ENCODE peak calls at places on chromosomes 1 and 21, in ten cellular contexts. D is fibroblast of lung; W is heart left ventricle; E is adrenal gland; Z is tibial nerve; B is CD8-positive, alpha-beta memory T cell; X is psoas muscle; K is right cardiac atrium; J is heart right ventricle; N is testis. T is an unnamed sample.
A peak's percentile ranks its signal among the peaks of the same experiment; 100 is the strongest.

GRCh38 chr1:109804660-109805059 is 40.9 kb upstream of the EPS8L3 start:
- DNase-seq in Z (no peak), W (no peak), E (no peak), J (no peak), X (peak; percentile 4), N (no peak), K (no peak), B (no peak), D (no peak), T (no peak)

GRCh38 chr1:32020338-32020737 is 6.7 kb downstream of the KHDRBS1 start:
- DNase-seq in E (no peak), N (no peak), B (no peak), J (no peak), K (no peak), D (peak; percentile 24), Z (no peak), W (no peak), X (no peak), T (no peak)

GRCh38 chr21:29893687-29894086 is 46.1 kb downstream of the GRIK1 start:
- DNase-seq in N (no peak), D (no peak), B (no peak), E (no peak), X (no peak), J (no peak), W (no peak), K (no peak), Z (no peak), T (no peak)

GRCh38 chr21:29379517-29380054 is 80.9 kb downstream of the BACH1 start:
- DNase-seq in Z (no peak), E (no peak), B (no peak), K (no peak), X (no peak), N (no peak), W (no peak), J (no peak), D (no peak), T (no peak)

GRCh38 chr21:29904359-29905282 is 35.2 kb downstream of the GRIK1 start:
- DNase-seq in D (peak; percentile 89), X (no peak), E (no peak), B (no peak), W (no peak), J (no peak), Z (no peak), K (no peak), N (no peak), T (no peak)

GRCh38 chr1:31790641-31791091 is 25.2 kb downstream of the SPOCD1 start:
- DNase-seq in N (no peak), B (no peak), J (no peak), D (no peak), X (peak; percentile 42), W (no peak), K (no peak), Z (no peak), E (no peak), T (no peak)

GRCh38 chr1:11930571-11931445 is 3.7 kb upstream of the PLOD1 start:
- DNase-seq in J (no peak), K (no peak), W (peak; percentile 65), N (no peak), B (no peak), X (no peak), Z (no peak), E (no peak), D (peak; percentile 63), T (no peak)

GRCh38 chr1:154517661-154518060 is 15.4 kb upstream of the SHE start:
- DNase-seq in N (no peak), J (no peak), D (no peak), W (no peak), K (no peak), X (no peak), E (no peak), B (no peak), Z (no peak), T (no peak)

GRCh38 chr1:230263573-230264195 is 162.4 kb downstream of the PGBD5 start:
- DNase-seq in X (no peak), E (peak; percentile 13), K (no peak), D (no peak), B (no peak), J (no peak), N (no peak), Z (no peak), W (no peak), T (no peak)

GRCh38 chr1:39508857-39509305 is 17.4 kb downstream of the BMP8A start:
- DNase-seq in Z (no peak), E (no peak), N (no peak), D (peak; percentile 56), W (no peak), X (no peak), K (no peak), J (no peak), B (no peak), T (no peak)

GRCh38 chr1:169858467-169858866 is 35.2 kb downstream of the SCYL3 start:
- DNase-seq in D (peak; percentile 45), E (no peak), W (no peak), N (no peak), X (no peak), B (no peak), J (no peak), Z (no peak), K (no peak), T (peak; percentile 80)

DNA sequence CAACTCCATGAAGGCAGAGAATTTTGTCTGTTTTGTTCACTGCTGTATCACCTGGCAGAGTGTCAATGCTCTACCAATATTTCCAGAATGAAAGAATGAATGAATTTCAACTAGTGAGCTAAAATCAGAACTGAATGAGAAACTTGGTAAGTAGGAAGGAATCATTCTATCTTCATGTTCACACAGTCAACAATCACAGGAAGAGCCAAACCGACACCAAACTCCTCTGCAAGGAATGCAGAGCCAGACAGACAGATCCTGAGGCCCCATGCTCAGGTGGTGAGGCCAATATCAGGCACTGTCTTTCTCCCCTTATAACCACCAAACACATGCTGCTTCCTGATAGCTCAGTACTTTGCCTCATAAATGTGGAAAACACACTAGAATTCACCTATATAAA is 139.1 kb downstream of the SLC45A1 start:
- DNase-seq in K (no peak), W (no peak), E (no peak), J (no peak), X (no peak), B (no peak), Z (no peak), D (no peak), N (no peak), T (no peak)
- H3K4me1 ChIP-seq in K (peaks cover 13% of the 10 kb centered on the region), W (peaks cover 50% of the 10 kb centered on the region), E (peaks cover 19% of the 10 kb centered on the region), J (peaks cover 59% of the 10 kb centered on the region), X (peaks cover 36% of the 10 kb centered on the region), B (peaks cover 19% of the 10 kb centered on the region), Z (no peaks in the 10 kb centered on the region), D (peaks cover 19% of the 10 kb centered on the region), N (peaks cover 25% of the 10 kb centered on the region), T (peaks cover 32% of the 10 kb centered on the region)

GRCh38 chr1:54375331-54376084 is 30.7 kb downstream of the SSBP3 start:
- DNase-seq in D (no peak), J (peak; percentile 43), X (no peak), N (no peak), K (no peak), E (no peak), W (peak; percentile 34), B (no peak), Z (no peak), T (no peak)

GRCh38 chr1:54374766-54375165 is 31.4 kb downstream of the SSBP3 start:
- DNase-seq in X (no peak), E (no peak), K (no peak), D (no peak), N (no peak), W (no peak), Z (no peak), B (no peak), J (no peak), T (no peak)

GRCh38 chr1:54371936-54372385 is 34.2 kb downstream of the SSBP3 start:
- DNase-seq in Z (no peak), D (no peak), J (no peak), K (no peak), N (no peak), W (no peak), X (no peak), E (no peak), B (no peak), T (no peak)

GRCh38 chr1:54371038-54371935 is 34.9 kb downstream of the SSBP3 start:
- DNase-seq in Z (no peak), X (no peak), E (peak; percentile 66), J (no peak), K (no peak), D (no peak), N (no peak), W (no peak), B (no peak), T (no peak)

GRCh38 chr1:54372978-54373377 is 33.2 kb downstream of the SSBP3 start:
- DNase-seq in N (no peak), J (no peak), B (peak; percentile 47), K (no peak), X (no peak), D (no peak), Z (no peak), W (no peak), E (no peak), T (no peak)
- H3K27ac ChIP-seq in N (no peak overlapping the region), J (no peak overlapping the region), B (no peak overlapping the region), K (no peak overlapping the region), X (no peak overlapping the region), D (no peak overlapping the region), Z (no peak overlapping the region), W (no peak overlapping the region), E (no peak overlapping the region), T (no peak overlapping the region)

DNA sequence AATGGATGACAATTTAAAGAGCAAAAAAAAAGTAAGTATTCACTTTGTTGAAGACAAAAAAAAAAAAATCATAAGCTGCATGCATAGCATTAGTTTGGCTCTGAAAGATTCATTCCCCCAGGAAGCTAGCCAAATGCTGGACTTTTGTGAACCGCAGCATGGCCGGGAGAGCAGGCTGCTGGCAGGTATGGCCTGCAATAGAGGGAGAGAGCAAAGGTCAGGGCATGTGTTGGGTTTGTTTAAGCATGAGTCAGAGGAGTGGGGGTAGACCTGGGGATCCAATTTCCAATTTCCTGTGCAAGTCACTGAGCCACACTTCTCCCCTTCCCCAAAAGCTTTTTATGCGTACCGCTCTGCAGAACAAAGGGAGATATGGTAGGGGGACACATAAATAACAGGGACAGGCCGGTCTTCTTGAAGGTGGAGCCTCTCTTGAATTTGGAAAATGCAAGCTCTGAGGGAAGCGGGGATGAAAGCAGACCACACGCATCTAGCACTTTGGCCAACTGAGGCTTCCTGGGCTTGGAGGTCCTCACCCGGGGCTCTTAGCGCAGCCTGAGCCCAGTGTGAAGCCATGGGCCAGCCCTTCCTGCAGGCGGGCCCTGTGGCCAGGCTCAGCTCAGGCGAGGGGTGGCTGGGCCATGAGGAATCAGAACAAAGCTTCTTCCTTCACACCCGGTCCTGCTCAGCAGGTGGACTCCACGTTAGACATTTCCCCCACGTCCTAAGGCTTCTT is 171.1 kb downstream of the TOMM20 start:
- DNase-seq in K (no peak), D (peak; percentile 98), W (no peak), E (no peak), N (peak; percentile 12), X (no peak), Z (no peak), B (no peak), J (no peak), T (no peak)
- H3K4me1 ChIP-seq in K (peaks cover 13% of the 10 kb centered on the region), D (peaks cover 39% of the 10 kb centered on the region), W (peaks cover 54% of the 10 kb centered on the region), E (peaks cover 45% of the 10 kb centered on the region), N (peaks cover 26% of the 10 kb centered on the region), X (peaks cover 51% of the 10 kb centered on the region), Z (no peaks in the 10 kb centered on the region), B (peaks cover 45% of the 10 kb centered on the region), J (peaks cover 67% of the 10 kb centered on the region), T (peaks cover 49% of the 10 kb centered on the region)

DNA sequence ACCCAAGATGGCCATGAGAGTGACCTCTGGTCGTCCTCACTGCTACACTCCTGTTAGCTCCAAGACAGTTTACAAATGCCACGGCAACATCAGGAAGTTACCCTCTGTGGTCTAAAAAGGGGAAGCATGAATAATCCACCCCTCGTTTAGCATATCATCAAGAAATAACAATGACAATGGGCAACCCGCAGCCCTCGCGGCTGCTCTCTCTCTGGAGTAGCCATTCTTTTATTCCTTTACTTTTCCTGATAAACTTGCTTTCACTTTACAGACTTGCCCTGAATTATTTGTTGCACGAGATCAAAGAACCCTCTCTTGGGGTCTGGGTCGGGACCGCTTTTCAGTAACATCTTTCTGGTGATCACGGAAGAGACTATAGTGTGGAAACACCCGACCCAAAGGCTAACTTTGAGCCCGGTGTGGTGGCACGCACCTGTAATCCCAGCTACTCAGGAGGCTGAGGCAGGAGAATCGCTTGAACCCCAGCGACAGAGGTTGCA is 19.8 kb upstream of the COX20 start:
- DNase-seq in K (no peak), X (no peak), J (no peak), N (no peak), E (no peak), W (no peak), B (no peak), D (no peak), Z (no peak), T (no peak)
- H3K27ac ChIP-seq in K (no peak overlapping the region), X (no peak overlapping the region), J (no peak overlapping the region), N (no peak overlapping the region), E (no peak overlapping the region), W (no peak overlapping the region), B (no peak overlapping the region), D (no peak overlapping the region), Z (no peak overlapping the region), T (no peak overlapping the region)

T was measured in SJSA1.